ENCODE peak calls at places on chromosomes 5 and 9, in six cellular contexts. F is CD8-positive, alpha-beta T cell; Y is colonic mucosa; H is heart right ventricle; M is sigmoid colon; K is upper lobe of left lung. B is an unnamed sample. For H3K4me1, the result is how much of the 10 kb centered on the place peaks cover.

GRCh38 chr9:118929317-118929716 is 439.9 kb downstream of the BRINP1 start:
- DNase-seq in F (no peak), Y (no peak), H (no peak), M (no peak), K (no peak), B (no peak)

GRCh38 chr5:119340597-119341218 is 15.1 kb upstream of the TNFAIP8 start:
- DNase-seq in F (peak), Y (no peak), H (no peak), M (no peak), K (no peak), B (no peak)

GRCh38 chr5:132055808-132056609 is 4.4 kb upstream of the IL3 start:
- DNase-seq in F (peak), Y (peak), H (no peak), M (peak), K (no peak), B (peak)

GRCh38 chr9:26863074-26863473 is 29.5 kb downstream of the CAAP1 start:
- DNase-seq in F (no peak), Y (no peak), H (no peak), M (no peak), K (no peak), B (no peak)

GRCh38 chr9:90659626-90660364 is 17.2 kb upstream of the DIRAS2 start:
- DNase-seq in F (no peak), Y (no peak), H (no peak), M (no peak), K (no peak), B (no peak)

GRCh38 chr5:73640861-73641320 is 14.9 kb downstream of the ARHGEF28 start:
- DNase-seq in F (no peak), Y (no peak), H (no peak), M (no peak), K (no peak), B (no peak)

GRCh38 chr9:71115448-71115975 is 5.9 kb downstream of the TRPM3 start:
- DNase-seq in F (no peak), Y (no peak), H (no peak), M (no peak), K (no peak), B (no peak)

GRCh38 chr5:40046792-40047191 is 622.0 kb upstream of the DAB2 start:
- DNase-seq in F (no peak), Y (no peak), H (no peak), M (no peak), K (no peak), B (no peak)

GRCh38 chr9:99486684-99487083 is 264.6 kb downstream of the SEC61B start:
- DNase-seq in F (no peak), Y (no peak), H (no peak), M (no peak), K (no peak), B (no peak)

GRCh38 chr5:91311697-91312501 is 71.2 kb downstream of the ARRDC3 start:
- DNase-seq in F (peak), Y (peak), H (peak), M (peak), K (peak), B (peak)

GRCh38 chr9:83706703-83707517 is 848 bp downstream of the UBQLN1 start:
- DNase-seq in F (peak), Y (peak), H (peak), M (peak), K (peak), B (peak)

GRCh38 chr5:173790177-173790719 is 97.9 kb upstream of the CPEB4 start:
- DNase-seq in F (no peak), Y (no peak), H (no peak), M (peak), K (no peak), B (no peak)

GRCh38 chr9:127981559-127982121 is 851 bp upstream of the EEIG1 start:
- DNase-seq in F (no peak), Y (no peak), H (no peak), M (no peak), K (no peak), B (peak)

GRCh38 chr5:98786178-98786853 is 12.9 kb downstream of the RGMB start:
- DNase-seq in F (no peak), Y (no peak), H (no peak), M (no peak), K (no peak), B (no peak)

GRCh38 chr5:98789029-98789428 is 15.6 kb downstream of the RGMB start:
- DNase-seq in F (no peak), Y (no peak), H (no peak), M (no peak), K (no peak), B (no peak)

GRCh38 chr5:98784411-98784810 is 10.9 kb downstream of the RGMB start:
- DNase-seq in F (no peak), Y (no peak), H (no peak), M (no peak), K (no peak), B (no peak)

GRCh38 chr5:98785244-98785643 is 11.8 kb downstream of the RGMB start:
- DNase-seq in F (no peak), Y (no peak), H (no peak), M (no peak), K (no peak), B (no peak)

GRCh38 chr5:98787131-98787719 is 13.8 kb downstream of the RGMB start:
- DNase-seq in F (no peak), Y (no peak), H (no peak), M (no peak), K (no peak), B (no peak)
- H3K4me1 ChIP-seq in F (under half), Y (under half), H (half or more), M (half or more), K (half or more), B (under half)

GRCh38 chr5:160420331-160420610 is 1.4 kb upstream of the PTTG1 start:
- DNase-seq in F (no peak), Y (no peak), H (no peak), M (no peak), K (no peak), B (no peak)
- H3K4me3 ChIP-seq in F (no peak), Y (no peak), H (no peak), M (no peak), K (no peak), B (no peak)

GRCh38 chr9:136143215-136144001 is 24.7 kb upstream of the TMEM250 start:
- DNase-seq in F (no peak), Y (no peak), H (no peak), M (no peak), K (no peak), B (no peak)

GRCh38 chr9:136141716-136142415 is 23.2 kb upstream of the TMEM250 start:
- DNase-seq in F (no peak), Y (no peak), H (no peak), M (no peak), K (no peak), B (no peak)

GRCh38 chr9:136142416-136142800 is 23.7 kb upstream of the TMEM250 start:
- DNase-seq in F (no peak), Y (no peak), H (no peak), M (no peak), K (no peak), B (no peak)

GRCh38 chr9:136144450-136144849 is 25.8 kb upstream of the TMEM250 start:
- DNase-seq in F (no peak), Y (no peak), H (no peak), M (no peak), K (no peak), B (no peak)

GRCh38 chr9:136142859-136143214 is 24.2 kb upstream of the TMEM250 start:
- DNase-seq in F (no peak), Y (no peak), H (no peak), M (no peak), K (no peak), B (peak)
- H3K27ac ChIP-seq in F (no peak), Y (no peak), H (no peak), M (no peak), K (no peak), B (no peak)

GRCh38 chr9:130208600-130209347 is 36.6 kb downstream of the NCS1 start:
- DNase-seq in F (no peak), Y (no peak), H (no peak), M (no peak), K (no peak), B (no peak)

GRCh38 chr9:130213898-130214761 is 41.9 kb downstream of the NCS1 start:
- DNase-seq in F (no peak), Y (no peak), H (no peak), M (no peak), K (no peak), B (no peak)

GRCh38 chr9:130212543-130213297 is 40.5 kb downstream of the NCS1 start:
- DNase-seq in F (no peak), Y (no peak), H (no peak), M (no peak), K (no peak), B (no peak)

GRCh38 chr9:130209422-130209821 is 37.2 kb downstream of the NCS1 start:
- DNase-seq in F (no peak), Y (no peak), H (no peak), M (no peak), K (no peak), B (no peak)

GRCh38 chr9:130211548-130212226 is 39.5 kb downstream of the NCS1 start:
- DNase-seq in F (no peak), Y (no peak), H (no peak), M (no peak), K (no peak), B (no peak)
- H3K4me1 ChIP-seq in F (under half), Y (under half), H (under half), M (half or more), K (under half), B (under half)

DNA sequence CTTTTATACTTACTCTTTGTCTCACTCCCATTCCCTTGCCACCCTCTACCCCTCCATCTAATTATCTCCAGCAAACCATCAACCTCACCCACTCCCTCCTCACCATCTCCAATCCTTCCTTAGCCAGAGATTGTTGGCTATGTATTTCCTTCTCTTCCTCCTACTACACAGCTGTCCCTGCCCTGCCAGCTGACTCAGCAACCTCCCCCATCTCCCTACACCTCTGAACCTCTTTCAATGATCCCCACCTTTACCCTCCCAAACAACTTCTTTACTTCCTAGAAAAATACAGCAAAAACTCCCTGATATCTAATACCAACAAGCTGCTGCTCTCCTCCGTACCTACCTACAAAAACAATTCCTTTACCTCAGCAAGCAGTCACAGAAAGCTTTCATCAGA is 37.3 kb downstream of the SPTLC1 start:
- DNase-seq in F (no peak), Y (no peak), H (no peak), M (no peak), K (no peak), B (no peak)
- H3K4me3 ChIP-seq in F (no peak), Y (no peak), H (no peak), M (no peak), K (no peak), B (no peak)

GRCh38 chr5:36237756-36238155 is 4.0 kb downstream of the NADK2 start:
- DNase-seq in F (no peak), Y (no peak), H (no peak), M (no peak), K (no peak), B (no peak)
- H3K27ac ChIP-seq in F (no peak), Y (no peak), H (no peak), M (peak), K (no peak), B (no peak)

B was measured in ovary.